ENCODE peak calls at places on chromosomes 11 and 22, in seven cellular contexts. J, K, D, P, Q, T and M are unnamed samples.

GRCh38 chr11:83019888-83020579 is 51.7 kb downstream of the RAB30 start:
- DNase-seq in J (no peak), K (no peak), D (peak; percentile 66), P (no peak), Q (no peak), T (peak; percentile 84), M (no peak)

GRCh38 chr11:119337581-119338317 is 2.9 kb downstream of the C1QTNF5 start:
- DNase-seq in J (no peak), K (peak; percentile 29), D (no peak), P (no peak), Q (no peak), T (no peak), M (peak; percentile 67)

GRCh38 chr22:17911887-17912286 is 112.5 kb downstream of the MICAL3 start:
- DNase-seq in J (no peak), K (no peak), D (no peak), P (no peak), Q (no peak), T (no peak), M (no peak)

GRCh38 chr11:18420067-18420466 is 7.9 kb downstream of the LDHC start:
- DNase-seq in J (no peak), K (no peak), D (no peak), P (no peak), Q (no peak), T (no peak), M (no peak)

GRCh38 chr11:61777234-61778090 is 14.9 kb downstream of the TMEM258 start:
- DNase-seq in J (no peak), K (no peak), D (peak; percentile 64), P (no peak), Q (no peak), T (peak; percentile 70), M (peak; percentile 61)

GRCh38 chr22:49853981-49854791 is 542 bp downstream of the ZBED4 start:
- DNase-seq in J (no peak), K (no peak), D (no peak), P (peak; percentile 44), Q (peak; percentile 23), T (peak; percentile 50), M (peak; percentile 36)

GRCh38 chr11:32068134-32068533 is 22.7 kb upstream of the RCN1 start:
- DNase-seq in J (no peak), K (no peak), D (no peak), P (no peak), Q (no peak), T (no peak), M (no peak)

GRCh38 chr11:65814960-65815565 is 18.7 kb upstream of the SNX32 start:
- DNase-seq in J (no peak), K (no peak), D (no peak), P (no peak), Q (no peak), T (no peak), M (no peak)

GRCh38 chr22:45233827-45234226 is 6.9 kb downstream of the KIAA0930 start:
- DNase-seq in J (no peak), K (no peak), D (no peak), P (no peak), Q (no peak), T (no peak), M (no peak)

GRCh38 chr11:96122601-96123044 is 198.7 kb upstream of the MTMR2 start:
- DNase-seq in J (no peak), K (peak; percentile 47), D (no peak), P (no peak), Q (no peak), T (no peak), M (peak; percentile 61)

GRCh38 chr11:100930185-100930778 is 199.3 kb downstream of the PGR start:
- DNase-seq in J (no peak), K (peak; percentile 55), D (no peak), P (no peak), Q (no peak), T (no peak), M (peak; percentile 82)

GRCh38 chr11:86069408-86070086 is 663 bp upstream of the PICALM start:
- DNase-seq in J (peak; percentile 45), K (peak; percentile 92), D (no peak), P (no peak), Q (peak; percentile 9), T (peak; percentile 34), M (peak; percentile 75)
- H3K4me3 ChIP-seq in J (peak overlapping the region; percentile 85), K (peak overlapping the region; percentile 39), D (peak overlapping the region; percentile 94), P (peak overlapping the region; percentile 43), Q (peak overlapping the region; percentile 48), T (peak overlapping the region; percentile 19), M (peak overlapping the region; percentile 76)

GRCh38 chr11:121927789-121928188 is 188.2 kb downstream of the BLID start:
- DNase-seq in J (no peak), K (no peak), D (no peak), P (no peak), Q (no peak), T (no peak), M (no peak)

GRCh38 chr11:121930004-121930965 is 185.7 kb downstream of the BLID start:
- DNase-seq in J (no peak), K (no peak), D (no peak), P (no peak), Q (no peak), T (peak; percentile 32), M (peak; percentile 94)

GRCh38 chr11:121929581-121929980 is 186.4 kb downstream of the BLID start:
- DNase-seq in J (no peak), K (no peak), D (peak; percentile 28), P (no peak), Q (peak; percentile 24), T (peak; percentile 41), M (peak; percentile 96)

GRCh38 chr11:121927359-121927758 is 188.7 kb downstream of the BLID start:
- DNase-seq in J (no peak), K (no peak), D (no peak), P (no peak), Q (no peak), T (no peak), M (peak; percentile 29)

DNA sequence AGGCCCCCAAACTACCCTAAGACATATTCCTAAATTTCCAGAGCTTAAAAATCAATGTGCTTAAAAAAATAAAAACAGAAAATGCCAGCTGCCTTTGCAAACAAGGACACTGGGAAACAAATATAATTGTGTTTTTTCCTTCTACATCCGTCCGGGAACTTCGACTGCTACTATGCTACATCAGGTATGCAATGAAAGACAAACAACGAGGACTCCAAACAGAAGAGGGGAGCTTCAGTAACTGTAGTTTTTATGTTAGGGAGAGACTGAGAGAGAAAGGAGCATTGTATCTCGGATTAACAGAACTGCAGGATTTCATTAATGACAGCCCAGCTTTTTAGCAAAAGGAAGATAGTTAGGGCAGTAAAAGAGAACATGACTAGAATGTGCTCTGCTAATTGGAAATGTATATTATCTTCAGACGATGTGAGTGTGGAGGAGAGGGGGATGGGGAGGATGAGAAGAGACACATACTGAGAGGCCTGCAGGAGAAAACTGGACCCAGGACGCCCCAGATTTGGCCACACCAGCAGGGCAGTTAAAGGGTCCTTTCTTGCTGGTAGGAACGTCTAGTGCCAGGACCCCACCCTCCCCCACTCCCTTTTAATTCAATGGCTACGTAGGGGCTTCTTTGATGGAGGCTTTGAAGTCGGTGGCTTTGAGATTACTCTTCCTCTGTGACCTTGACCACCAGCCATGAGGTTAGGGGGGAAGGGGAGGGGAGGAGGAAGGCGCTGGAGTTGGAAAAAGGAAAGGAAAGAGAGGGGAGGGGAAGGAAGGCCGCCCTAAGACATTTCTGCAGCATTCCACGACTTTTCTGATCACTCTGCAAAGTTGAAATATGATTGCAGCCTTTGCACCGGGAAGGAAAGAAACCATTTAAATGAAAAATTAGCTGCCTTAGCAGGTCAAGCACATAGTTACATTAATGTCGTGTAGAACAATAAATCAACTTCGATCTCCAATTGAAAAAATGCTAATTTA is 187.1 kb downstream of the BLID start:
- DNase-seq in J (no peak), K (no peak), D (no peak), P (no peak), Q (no peak), T (no peak), M (peak; percentile 22)
- TF ChIP-seq CTCF in J (no peak), K (no peak), D (no peak), P (no peak), Q (no peak), T (no peak), M (no peak)

GRCh38 chr11:13964771-13965074 is 2.2 kb downstream of the SPON1 start:
- DNase-seq in J (no peak), K (no peak), D (no peak), P (no peak), Q (no peak), T (no peak), M (no peak)

GRCh38 chr11:13963169-13963948 is 836 bp downstream of the SPON1 start:
- DNase-seq in J (no peak), K (no peak), D (peak; percentile 22), P (peak; percentile 16), Q (peak; percentile 18), T (peak; percentile 46), M (no peak)

GRCh38 chr11:13962562-13963168 is at the start of gene SPON1:
- DNase-seq in J (no peak), K (no peak), D (peak; percentile 46), P (peak; percentile 17), Q (peak; percentile 66), T (peak; percentile 51), M (peak; percentile 12)

GRCh38 chr11:13965337-13965736 is 2.8 kb downstream of the SPON1 start:
- DNase-seq in J (no peak), K (no peak), D (no peak), P (no peak), Q (peak; percentile 27), T (no peak), M (no peak)

GRCh38 chr11:13963949-13964770 is 1.6 kb downstream of the SPON1 start:
- DNase-seq in J (no peak), K (no peak), D (peak; percentile 18), P (peak; percentile 3), Q (no peak), T (peak; percentile 33), M (no peak)
- H3K4me3 ChIP-seq in J (peak overlapping the region; percentile 46), K (no peak overlapping the region), D (peak overlapping the region; percentile 63), P (no peak overlapping the region), Q (no peak overlapping the region), T (peak overlapping the region; percentile 33), M (no peak overlapping the region)

GRCh38 chr11:6735306-6735705 is 36.5 kb downstream of the OR2AG2 start:
- DNase-seq in J (no peak), K (peak; percentile 25), D (no peak), P (no peak), Q (no peak), T (no peak), M (peak; percentile 84)
- TF ChIP-seq CTCF in J (no peak), K (no peak), D (no peak), P (no peak), Q (no peak), T (no peak), M (no peak)